ENCODE peak calls at places on chromosomes 4 and X, in five cellular contexts. D is PC-3, G is GM23248, Y is astrocyte, O is IMR-90. N is an unnamed sample.

GRCh38 chr4:100641326-100641725 is 123.5 kb upstream of the EMCN start:
- DNase-seq in D (no peak), G (no peak), Y (no peak), O (no peak), N (no peak)

GRCh38 chr4:43765514-43765913 is 683.1 kb downstream of the KCTD8 start:
- DNase-seq in D (no peak), G (no peak), Y (no peak), O (no peak), N (no peak)

GRCh38 chr4:47383829-47384427 is 79.6 kb downstream of the COMMD8 start:
- DNase-seq in D (peak; percentile 40), G (peak; percentile 66), Y (peak; percentile 18), O (peak; percentile 64), N (peak; percentile 77)

GRCh38 chr4:147430111-147430510 is 50.8 kb upstream of the EDNRA start:
- DNase-seq in D (no peak), G (no peak), Y (no peak), O (no peak), N (no peak)

GRCh38 chrX:150487369-150488094 is 80.9 kb upstream of the MTM1 start:
- DNase-seq in D (no peak), G (no peak), Y (no peak), O (no peak), N (no peak)

GRCh38 chr4:146371812-146372211 is 149.9 kb downstream of the SLC10A7 start:
- DNase-seq in D (no peak), G (no peak), Y (no peak), O (no peak), N (no peak)

GRCh38 chr4:118224239-118224829 is 128.5 kb downstream of the PRSS12 start:
- DNase-seq in D (peak; percentile 63), G (peak; percentile 70), Y (peak; percentile 53), O (peak; percentile 80), N (peak; percentile 87)

GRCh38 chrX:47579537-47579936 is 2.7 kb upstream of the TIMP1 start:
- DNase-seq in D (peak; percentile 75), G (peak; percentile 86), Y (peak; percentile 66), O (peak; percentile 90), N (peak; percentile 47)

GRCh38 chr4:147727476-147728028 is 4.3 kb upstream of the ARHGAP10 start:
- DNase-seq in D (peak; percentile 74), G (peak; percentile 44), Y (no peak), O (peak; percentile 50), N (no peak)

GRCh38 chrX:38489341-38489740 is 72.0 kb upstream of the TSPAN7 start:
- DNase-seq in D (no peak), G (no peak), Y (no peak), O (no peak), N (no peak)

GRCh38 chr4:7199129-7199725 is 6.9 kb downstream of the SORCS2 start:
- DNase-seq in D (no peak), G (no peak), Y (no peak), O (no peak), N (no peak)

GRCh38 chrX:47351706-47352105 is 18.7 kb upstream of the ZNF157 start:
- DNase-seq in D (peak; percentile 34), G (peak; percentile 68), Y (peak; percentile 57), O (peak; percentile 60), N (peak; percentile 28)

GRCh38 chr4:18934197-18934596 is 912.6 kb upstream of the LCORL start:
- DNase-seq in D (peak; percentile 33), G (peak; percentile 4), Y (no peak), O (no peak), N (peak; percentile 17)

GRCh38 chr4:25702848-25703247 is 47.2 kb downstream of the SLC34A2 start:
- DNase-seq in D (peak; percentile 34), G (peak; percentile 81), Y (peak; percentile 70), O (peak; percentile 67), N (peak; percentile 38)

GRCh38 chrX:46953597-46953996 is 41.4 kb downstream of the JADE3 start:
- DNase-seq in D (no peak), G (no peak), Y (no peak), O (no peak), N (no peak)

GRCh38 chrX:69109706-69110635 is 55.3 kb downstream of the PJA1 start:
- DNase-seq in D (peak; percentile 93), G (peak; percentile 76), Y (peak; percentile 41), O (peak; percentile 73), N (peak; percentile 18)

GRCh38 chrX:118346258-118347094 is 570 bp downstream of the WDR44 start:
- DNase-seq in D (peak; percentile 20), G (peak; percentile 57), Y (no peak), O (no peak), N (peak; percentile 59)

GRCh38 chr4:3699678-3700077 is 66.5 kb upstream of the ADRA2C start:
- DNase-seq in D (no peak), G (no peak), Y (no peak), O (no peak), N (no peak)

GRCh38 chr4:4569036-4569435 is 27.2 kb upstream of the STX18 start:
- DNase-seq in D (no peak), G (peak; percentile 56), Y (no peak), O (no peak), N (peak; percentile 17)

GRCh38 chr4:54937501-54937900 is 187.9 kb downstream of the KDR start:
- DNase-seq in D (peak; percentile 27), G (no peak), Y (no peak), O (no peak), N (no peak)

GRCh38 chr4:120694973-120695372 is 227.6 kb downstream of the PRDM5 start:
- DNase-seq in D (peak; percentile 82), G (peak; percentile 49), Y (peak; percentile 54), O (peak; percentile 82), N (no peak)

GRCh38 chrX:17833954-17834353 is 27.1 kb downstream of the RAI2 start:
- DNase-seq in D (no peak), G (no peak), Y (no peak), O (no peak), N (no peak)

DNA sequence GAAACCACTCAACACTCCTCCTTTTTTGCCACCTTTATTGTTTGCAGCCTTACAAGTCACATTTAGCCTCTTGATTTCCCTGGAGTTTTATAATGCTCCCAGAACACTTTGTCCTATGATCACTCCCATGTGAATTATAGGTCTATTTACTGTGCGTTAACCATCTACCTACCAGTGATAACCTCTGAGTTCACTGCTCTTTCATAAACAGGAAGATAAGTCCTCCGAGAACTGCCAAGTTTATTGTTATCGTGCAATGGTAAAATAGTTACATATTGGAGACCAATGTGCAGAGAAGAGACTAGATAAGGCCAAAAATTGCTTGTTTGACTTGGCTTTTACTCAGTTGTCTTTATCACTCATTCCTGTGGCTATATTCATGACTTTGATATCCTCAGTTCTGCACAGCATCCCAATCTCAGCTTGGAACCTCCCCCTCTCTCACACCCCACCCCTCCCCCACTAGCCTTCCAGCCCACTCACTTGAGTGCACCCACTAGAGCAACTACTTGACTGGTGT is 12.9 kb upstream of the NUDT9 start:
- DNase-seq in D (no peak), G (no peak), Y (no peak), O (no peak), N (no peak)
- H3K9me3 ChIP-seq in D (no peaks in the 10 kb centered on the region), G (no peaks in the 10 kb centered on the region), Y (no peaks in the 10 kb centered on the region), O (no peaks in the 10 kb centered on the region), N (no peaks in the 10 kb centered on the region)

GRCh38 chr4:13543091-13543581 is 1.2 kb downstream of the NKX3-2 start:
- DNase-seq in D (no peak), G (no peak), Y (no peak), O (no peak), N (no peak)
- H3K4me1 ChIP-seq in D (peaks cover 5% of the 10 kb centered on the region), G (no peaks in the 10 kb centered on the region), Y (peaks cover 9% of the 10 kb centered on the region), O (no peaks in the 10 kb centered on the region), N (peaks cover 13% of the 10 kb centered on the region)

GRCh38 chr4:5751918-5752802 is 41.2 kb downstream of the EVC start:
- DNase-seq in D (no peak), G (peak; percentile 32), Y (peak; percentile 63), O (peak; percentile 90), N (peak; percentile 30)

GRCh38 chr4:5750052-5750950 is 39.3 kb downstream of the EVC start:
- DNase-seq in D (no peak), G (peak; percentile 81), Y (peak; percentile 79), O (peak; percentile 84), N (peak; percentile 67)

GRCh38 chr4:5752803-5753184 is 41.8 kb downstream of the EVC start:
- DNase-seq in D (no peak), G (no peak), Y (no peak), O (no peak), N (no peak)

GRCh38 chr4:5749568-5749967 is 38.6 kb downstream of the EVC start:
- DNase-seq in D (no peak), G (no peak), Y (no peak), O (no peak), N (no peak)

GRCh38 chr4:5751073-5751917 is 40.3 kb downstream of the EVC start:
- DNase-seq in D (no peak), G (peak; percentile 47), Y (peak; percentile 45), O (peak; percentile 81), N (peak; percentile 53)
- H3K9ac ChIP-seq in D (no peak overlapping the region), G (peak overlapping the region; percentile 22), Y (peak overlapping the region; percentile 73), O (no peak overlapping the region), N (no peak overlapping the region)

GRCh38 chrX:108396986-108397385 is 41.2 kb downstream of the COL4A6 start:
- DNase-seq in D (no peak), G (no peak), Y (no peak), O (no peak), N (no peak)
- H3K9me3 ChIP-seq in D (no peaks in the 10 kb centered on the region), G (no peaks in the 10 kb centered on the region), Y (no peaks in the 10 kb centered on the region), O (no peaks in the 10 kb centered on the region), N (no peaks in the 10 kb centered on the region)

DNA sequence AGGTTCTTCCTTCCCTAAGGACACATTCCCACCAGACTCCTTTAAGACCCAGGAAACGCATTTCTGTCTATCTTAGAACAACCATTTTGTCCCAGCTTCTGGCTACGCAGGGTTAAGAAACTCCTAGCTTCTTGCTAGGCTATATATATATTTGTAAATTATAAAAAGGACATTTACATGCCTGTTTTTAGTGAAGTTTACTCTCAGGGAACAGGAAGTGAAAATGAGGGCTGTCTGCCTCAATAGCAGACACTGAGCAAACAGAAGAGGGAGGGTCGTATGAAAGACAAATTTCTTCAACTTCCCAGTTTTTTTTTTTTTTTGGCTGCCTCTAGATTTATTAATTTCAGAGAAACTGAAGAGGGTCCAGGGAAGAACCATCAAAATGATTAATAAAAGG is 9.3 kb upstream of the FRMPD3 start:
- DNase-seq in D (no peak), G (no peak), Y (no peak), O (no peak), N (no peak)
- H3K4me1 ChIP-seq in D (peaks cover 10% of the 10 kb centered on the region), G (no peaks in the 10 kb centered on the region), Y (no peaks in the 10 kb centered on the region), O (no peaks in the 10 kb centered on the region), N (no peaks in the 10 kb centered on the region)

GRCh38 chr4:127624176-127624575 is 8.6 kb upstream of the INTU start:
- DNase-seq in D (no peak), G (no peak), Y (no peak), O (no peak), N (peak; percentile 15)

GRCh38 chr4:127618427-127618826 is 14.3 kb upstream of the INTU start:
- DNase-seq in D (no peak), G (no peak), Y (no peak), O (no peak), N (no peak)

GRCh38 chr4:127623755-127624087 is 9.0 kb upstream of the INTU start:
- DNase-seq in D (no peak), G (peak; percentile 46), Y (no peak), O (peak; percentile 41), N (peak; percentile 71)

GRCh38 chr4:127622621-127622922 is 10.2 kb upstream of the INTU start:
- DNase-seq in D (no peak), G (no peak), Y (no peak), O (no peak), N (no peak)

GRCh38 chr4:127622923-127623754 is 9.6 kb upstream of the INTU start:
- DNase-seq in D (no peak), G (peak; percentile 60), Y (peak; percentile 25), O (peak; percentile 33), N (peak; percentile 75)
- H3K9ac ChIP-seq in D (no peak overlapping the region), G (peak overlapping the region; percentile 61), Y (peak overlapping the region; percentile 89), O (peak overlapping the region; percentile 67), N (peak overlapping the region; percentile 66)